ENCODE peak calls at places on chromosome 6, in eight cellular contexts. J is CD8-positive, alpha-beta memory T cell; D is brain microvascular endothelial cell; N is uterus; I is caudate nucleus; U is mesendoderm; A is IMR-90; O is K562. G is an unnamed sample.
A peak's percentile ranks its signal among the peaks of the same experiment; 100 is the strongest.

GRCh38 chr6:22142931-22143330 is 153.9 kb downstream of the PRL start:
- DNase-seq in J (no peak), D (no peak), N (no peak), I (no peak), U (no peak), A (no peak), O (no peak), G (no peak)

GRCh38 chr6:20156824-20157223 is 55.4 kb downstream of the MBOAT1 start:
- DNase-seq in J (no peak), D (no peak), N (no peak), I (no peak), U (no peak), A (no peak), O (no peak), G (no peak)

GRCh38 chr6:16109659-16110300 is 19.1 kb upstream of the MYLIP start:
- DNase-seq in J (no peak), D (no peak), N (no peak), I (no peak), U (no peak), A (no peak), O (no peak), G (no peak)

GRCh38 chr6:154499854-154500589 is 10.5 kb downstream of the CNKSR3 start:
- DNase-seq in J (no peak), D (no peak), N (no peak), I (no peak), U (no peak), A (no peak), O (no peak), G (no peak)

GRCh38 chr6:32665621-32666140 is 776 bp downstream of the HLA-DQB1 start:
- DNase-seq in J (no peak), D (no peak), N (no peak), I (no peak), U (no peak), A (no peak), O (no peak), G (no peak)

GRCh38 chr6:44500074-44500473 is 112.6 kb downstream of the CDC5L start:
- DNase-seq in J (no peak), D (no peak), N (no peak), I (no peak), U (no peak), A (no peak), O (no peak), G (no peak)

GRCh38 chr6:135546680-135547418 is 49.3 kb upstream of the AHI1 start:
- DNase-seq in J (no peak), D (no peak), N (peak; percentile 15), I (no peak), U (no peak), A (no peak), O (no peak), G (no peak)

GRCh38 chr6:163651910-163652309 is 237.4 kb downstream of the QKI start:
- DNase-seq in J (no peak), D (no peak), N (no peak), I (no peak), U (no peak), A (peak; percentile 9), O (no peak), G (no peak)

GRCh38 chr6:72580281-72580940 is 41.5 kb upstream of the KCNQ5 start:
- DNase-seq in J (no peak), D (peak; percentile 76), N (no peak), I (no peak), U (peak; percentile 77), A (peak; percentile 88), O (peak; percentile 52), G (peak; percentile 37)

GRCh38 chr6:71248306-71248705 is 40.3 kb upstream of the OGFRL1 start:
- DNase-seq in J (no peak), D (peak; percentile 71), N (no peak), I (no peak), U (peak; percentile 93), A (peak; percentile 75), O (no peak), G (no peak)

GRCh38 chr6:13404115-13404891 is 76.0 kb upstream of the TBC1D7 start:
- DNase-seq in J (no peak), D (peak; percentile 25), N (no peak), I (no peak), U (no peak), A (peak; percentile 64), O (no peak), G (peak; percentile 33)

DNA sequence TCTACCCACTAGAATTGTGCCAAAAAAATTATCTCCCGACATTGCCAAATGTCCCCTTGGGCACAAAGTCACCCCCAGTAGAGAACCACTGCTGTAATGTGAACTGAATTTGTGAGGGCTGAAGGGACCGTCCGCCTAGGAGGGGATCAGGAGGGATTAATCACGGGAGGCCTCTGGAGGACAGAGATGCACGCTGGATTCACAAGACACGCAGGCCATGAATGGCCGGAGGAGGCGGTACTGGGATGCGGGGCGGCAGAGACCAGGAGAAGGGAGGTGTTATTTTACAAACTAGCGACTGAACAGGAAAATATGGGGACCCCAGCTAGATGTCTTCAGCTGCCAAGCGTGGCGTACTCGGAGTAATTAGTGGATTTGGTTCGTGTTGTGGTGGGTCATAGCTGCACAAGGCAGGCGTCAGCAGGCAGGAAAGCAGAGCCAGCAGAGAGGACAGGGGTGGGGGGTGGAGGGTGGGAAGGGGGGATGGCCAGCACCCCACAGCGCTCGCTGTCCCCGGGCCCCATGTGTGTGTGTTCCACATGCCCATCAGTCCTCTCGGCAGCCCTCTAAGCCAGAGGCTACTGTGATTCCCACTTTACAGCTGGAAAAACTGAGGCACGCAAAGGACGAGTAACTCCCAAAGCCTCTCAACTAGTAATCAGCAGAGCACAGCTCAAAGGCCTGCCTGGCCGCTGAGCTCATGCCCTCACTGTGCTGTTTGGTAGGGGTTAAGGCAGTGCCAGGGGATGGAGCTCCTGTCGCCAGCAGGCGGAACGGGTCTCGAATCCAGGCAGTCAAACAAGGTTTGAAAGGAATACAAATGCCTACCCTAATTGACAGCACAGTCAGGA is 175.0 kb downstream of the ZDHHC14 start:
- DNase-seq in J (no peak), D (no peak), N (no peak), I (no peak), U (no peak), A (no peak), O (no peak), G (no peak)
- H3K27ac ChIP-seq in J (no peak overlapping the region), D (no peak overlapping the region), N (no peak overlapping the region), I (no peak overlapping the region), U (no peak overlapping the region), A (no peak overlapping the region), O (no peak overlapping the region), G (no peak overlapping the region)

GRCh38 chr6:156969233-156969632 is 192.1 kb downstream of the ARID1B start:
- DNase-seq in J (no peak), D (no peak), N (no peak), I (no peak), U (no peak), A (no peak), O (no peak), G (no peak)
- H3K27ac ChIP-seq in J (no peak overlapping the region), D (no peak overlapping the region), N (no peak overlapping the region), I (no peak overlapping the region), U (no peak overlapping the region), A (no peak overlapping the region), O (no peak overlapping the region), G (no peak overlapping the region)

GRCh38 chr6:7692453-7692784 is 33.5 kb upstream of the BMP6 start:
- DNase-seq in J (no peak), D (no peak), N (no peak), I (no peak), U (no peak), A (no peak), O (no peak), G (no peak)

GRCh38 chr6:7691021-7691420 is 34.9 kb upstream of the BMP6 start:
- DNase-seq in J (no peak), D (no peak), N (no peak), I (no peak), U (no peak), A (no peak), O (no peak), G (no peak)

GRCh38 chr6:7696061-7696460 is 29.8 kb upstream of the BMP6 start:
- DNase-seq in J (no peak), D (no peak), N (no peak), I (no peak), U (no peak), A (no peak), O (no peak), G (no peak)

GRCh38 chr6:7693827-7694226 is 32.1 kb upstream of the BMP6 start:
- DNase-seq in J (no peak), D (no peak), N (no peak), I (no peak), U (no peak), A (no peak), O (no peak), G (no peak)

DNA sequence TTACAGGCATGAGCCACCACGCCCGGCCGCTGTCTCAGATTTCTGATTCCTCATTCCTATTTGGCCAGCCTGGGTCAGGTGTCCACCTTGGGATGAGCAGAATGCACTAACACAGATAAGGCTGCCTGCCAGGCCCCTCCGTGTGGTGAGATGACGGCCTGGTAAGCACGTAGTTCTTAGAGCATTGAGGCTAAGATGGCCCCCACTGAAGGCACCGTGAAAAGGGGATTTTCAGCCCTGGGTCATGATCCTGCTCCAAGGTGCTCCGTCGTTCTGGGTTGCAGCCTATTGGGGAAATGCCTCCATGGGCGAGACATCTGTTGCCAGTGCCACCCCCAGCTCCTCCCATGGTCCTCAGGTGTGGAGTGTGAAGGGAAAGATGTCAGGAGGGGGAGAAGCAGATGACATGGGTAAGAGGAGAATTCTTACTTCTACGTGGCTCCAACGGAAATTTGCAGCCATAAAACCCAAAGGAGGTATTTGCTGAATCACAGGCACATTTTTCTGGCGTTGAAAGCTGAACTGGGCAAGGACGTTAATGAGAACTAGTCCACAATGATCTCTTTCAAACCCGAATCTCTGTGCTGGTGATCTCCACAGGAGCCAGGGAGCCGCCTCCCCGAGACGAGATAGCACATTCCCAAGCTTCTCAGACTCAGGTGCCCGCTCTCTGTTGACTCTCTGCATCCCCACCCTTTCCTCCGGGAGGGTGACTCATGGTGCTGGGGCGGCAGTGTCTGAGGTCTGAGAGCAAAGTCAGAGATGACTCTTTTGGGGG is 34.0 kb upstream of the BMP6 start:
- DNase-seq in J (no peak), D (peak; percentile 67), N (no peak), I (no peak), U (peak; percentile 81), A (peak; percentile 50), O (peak; percentile 50), G (peak; percentile 86)
- H3K27ac ChIP-seq in J (peak overlapping the region; percentile 51), D (peak overlapping the region; percentile 43), N (no peak overlapping the region), I (no peak overlapping the region), U (no peak overlapping the region), A (no peak overlapping the region), O (peak overlapping the region; percentile 46), G (peak overlapping the region; percentile 97)

GRCh38 chr6:132252113-132252512 is 149.2 kb downstream of the MOXD1 start:
- DNase-seq in J (no peak), D (no peak), N (no peak), I (no peak), U (no peak), A (no peak), O (no peak), G (peak; percentile 83)
- H3K27ac ChIP-seq in J (no peak overlapping the region), D (no peak overlapping the region), N (no peak overlapping the region), I (no peak overlapping the region), U (no peak overlapping the region), A (no peak overlapping the region), O (no peak overlapping the region), G (peak overlapping the region; percentile 74)

DNA sequence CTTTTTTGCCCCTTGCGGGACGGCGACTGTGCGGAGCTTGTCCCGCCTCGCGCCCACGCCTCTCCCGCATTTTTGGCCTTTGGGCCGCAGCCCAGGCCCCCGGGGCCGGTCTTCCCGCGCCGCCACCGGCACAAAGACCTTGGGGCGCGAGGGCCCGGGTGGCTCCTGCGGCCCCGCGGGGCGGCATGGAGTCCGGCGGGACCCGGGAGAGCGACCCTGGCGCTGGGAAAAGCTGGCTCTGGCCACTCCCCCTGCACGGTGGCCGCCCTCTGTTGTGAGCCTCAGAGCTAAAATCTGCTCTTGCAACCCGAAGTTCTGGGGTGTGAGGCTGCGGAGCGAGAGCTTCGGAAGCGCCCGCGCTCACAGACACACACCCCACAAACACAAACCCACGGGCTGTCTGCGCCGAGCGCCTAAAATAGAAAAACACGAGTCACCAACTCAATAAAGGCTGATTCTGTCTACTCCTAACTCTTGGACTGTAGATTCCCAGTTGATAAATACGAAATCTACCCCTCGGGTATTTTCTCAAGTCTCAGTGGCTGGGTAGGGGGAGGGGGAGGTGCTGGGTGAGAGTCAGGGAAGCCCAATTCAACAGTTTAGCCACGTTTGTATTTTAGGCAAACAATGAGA is 496 bp upstream of the BEND3 start:
- DNase-seq in J (no peak), D (peak; percentile 36), N (peak; percentile 20), I (no peak), U (peak; percentile 88), A (no peak), O (peak; percentile 66), G (no peak)
- H3K27ac ChIP-seq in J (peak overlapping the region; percentile 15), D (no peak overlapping the region), N (peak overlapping the region; percentile 45), I (no peak overlapping the region), U (peak overlapping the region; percentile 100), A (peak overlapping the region; percentile 5), O (peak overlapping the region; percentile 85), G (peak overlapping the region; percentile 54)

G was measured in epithelial cell of prostate.